ENCODE peak calls at places on chromosomes 4 and X, in five cellular contexts. One of them, this sample, is unnamed.

GRCh38 chr4:20356565-20356964 is 104.9 kb downstream of the SLIT2 start:
- DNase-seq in fibroblast of lung: peak; percentile 45
- DNase-seq in WERI-Rb-1: peak; percentile 39
- DNase-seq in AG10803: no peak
- DNase-seq in HFFc6: no peak
- DNase-seq in this sample: no peak

GRCh38 chrX:111519215-111519614 is 7.8 kb downstream of the SERTM2 start:
- DNase-seq in fibroblast of lung: peak; percentile 80
- DNase-seq in WERI-Rb-1: peak; percentile 9
- DNase-seq in AG10803: peak; percentile 1
- DNase-seq in HFFc6: no peak
- DNase-seq in this sample: no peak

GRCh38 chrX:153733651-153734240 is 9.1 kb downstream of the ABCD1 start:
- DNase-seq in fibroblast of lung: no peak
- DNase-seq in WERI-Rb-1: no peak
- DNase-seq in AG10803: no peak
- DNase-seq in HFFc6: no peak
- DNase-seq in this sample: no peak

GRCh38 chr4:99564921-99565320 is 1.1 kb upstream of the TRMT10A start:
- DNase-seq in fibroblast of lung: no peak
- DNase-seq in WERI-Rb-1: peak; percentile 21
- DNase-seq in AG10803: no peak
- DNase-seq in HFFc6: no peak
- DNase-seq in this sample: no peak

GRCh38 chrX:95058815-95059214 is 1384.8 kb downstream of the FAM133A start:
- DNase-seq in fibroblast of lung: peak; percentile 89
- DNase-seq in WERI-Rb-1: no peak
- DNase-seq in AG10803: peak; percentile 76
- DNase-seq in HFFc6: peak; percentile 83
- DNase-seq in this sample: no peak

GRCh38 chr4:138636791-138637190 is 378.8 kb upstream of the NOCT start:
- DNase-seq in fibroblast of lung: no peak
- DNase-seq in WERI-Rb-1: no peak
- DNase-seq in AG10803: no peak
- DNase-seq in HFFc6: no peak
- DNase-seq in this sample: no peak

GRCh38 chr4:51835079-51835478 is 7.9 kb upstream of the DCUN1D4 start:
- DNase-seq in fibroblast of lung: no peak
- DNase-seq in WERI-Rb-1: no peak
- DNase-seq in AG10803: no peak
- DNase-seq in HFFc6: no peak
- DNase-seq in this sample: no peak

GRCh38 chr4:130183096-130183495 is 1087.1 kb downstream of the C4orf33 start:
- DNase-seq in fibroblast of lung: peak; percentile 1
- DNase-seq in WERI-Rb-1: no peak
- DNase-seq in AG10803: no peak
- DNase-seq in HFFc6: peak; percentile 12
- DNase-seq in this sample: no peak

GRCh38 chr4:42205551-42205950 is 53.1 kb upstream of the BEND4 start:
- DNase-seq in fibroblast of lung: no peak
- DNase-seq in WERI-Rb-1: no peak
- DNase-seq in AG10803: no peak
- DNase-seq in HFFc6: no peak
- DNase-seq in this sample: no peak

GRCh38 chr4:16685536-16685935 is 212.9 kb downstream of the LDB2 start:
- DNase-seq in fibroblast of lung: peak; percentile 83
- DNase-seq in WERI-Rb-1: no peak
- DNase-seq in AG10803: peak; percentile 73
- DNase-seq in HFFc6: peak; percentile 94
- DNase-seq in this sample: no peak

GRCh38 chrX:150547511-150548115 is 20.8 kb upstream of the MTM1 start:
- DNase-seq in fibroblast of lung: peak; percentile 57
- DNase-seq in WERI-Rb-1: peak; percentile 52
- DNase-seq in AG10803: peak; percentile 38
- DNase-seq in HFFc6: peak; percentile 2
- DNase-seq in this sample: peak; percentile 50

GRCh38 chrX:41381685-41382084 is 47.7 kb downstream of the DDX3X start:
- DNase-seq in fibroblast of lung: peak; percentile 69
- DNase-seq in WERI-Rb-1: no peak
- DNase-seq in AG10803: peak; percentile 54
- DNase-seq in HFFc6: peak; percentile 64
- DNase-seq in this sample: peak; percentile 82

DNA sequence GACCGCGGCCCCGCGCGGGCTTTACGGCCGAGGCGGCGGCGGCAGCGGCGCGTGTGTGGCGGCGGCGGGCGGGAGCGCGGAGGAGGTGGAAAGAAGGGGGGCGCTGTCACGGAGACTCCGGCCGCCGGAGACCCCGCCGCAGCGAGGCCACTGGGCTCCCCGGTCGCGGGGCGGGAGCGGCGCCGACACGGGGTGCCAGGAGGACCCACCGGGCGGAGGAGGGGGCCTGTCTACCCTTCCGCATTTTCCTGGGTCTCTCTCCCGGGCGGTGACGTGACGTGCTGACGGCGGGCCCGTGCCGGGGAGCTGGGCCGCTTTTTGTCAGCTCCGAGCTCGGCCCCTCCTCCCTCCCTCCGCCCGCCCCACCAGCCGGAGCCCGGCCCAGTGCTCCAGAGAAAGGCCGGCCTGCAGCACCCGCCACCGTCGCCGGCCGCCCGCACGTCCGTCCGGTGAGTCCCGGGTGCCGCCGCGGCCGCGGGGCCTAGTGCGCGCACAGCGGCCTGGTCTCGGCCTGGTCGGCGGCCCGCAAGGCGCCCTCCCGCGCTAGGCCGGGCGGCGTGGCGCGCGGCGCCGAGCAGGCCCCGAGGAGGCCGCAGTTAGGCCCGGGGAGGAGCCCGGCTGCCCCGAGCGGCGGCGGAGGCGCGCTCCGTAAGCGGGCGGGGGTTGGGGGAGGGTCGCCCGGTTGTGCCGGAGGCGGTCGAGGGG is at the start of gene ZFX:
- DNase-seq in fibroblast of lung: peak; percentile 76
- DNase-seq in WERI-Rb-1: peak; percentile 73
- DNase-seq in AG10803: peak; percentile 70
- DNase-seq in HFFc6: peak; percentile 39
- DNase-seq in this sample: peak; percentile 75
- TF ChIP-seq CTCF in fibroblast of lung: no peak
- TF ChIP-seq CTCF in WERI-Rb-1: no peak
- TF ChIP-seq CTCF in AG10803: no peak
- TF ChIP-seq CTCF in HFFc6: no peak
- TF ChIP-seq CTCF in this sample: no peak

DNA sequence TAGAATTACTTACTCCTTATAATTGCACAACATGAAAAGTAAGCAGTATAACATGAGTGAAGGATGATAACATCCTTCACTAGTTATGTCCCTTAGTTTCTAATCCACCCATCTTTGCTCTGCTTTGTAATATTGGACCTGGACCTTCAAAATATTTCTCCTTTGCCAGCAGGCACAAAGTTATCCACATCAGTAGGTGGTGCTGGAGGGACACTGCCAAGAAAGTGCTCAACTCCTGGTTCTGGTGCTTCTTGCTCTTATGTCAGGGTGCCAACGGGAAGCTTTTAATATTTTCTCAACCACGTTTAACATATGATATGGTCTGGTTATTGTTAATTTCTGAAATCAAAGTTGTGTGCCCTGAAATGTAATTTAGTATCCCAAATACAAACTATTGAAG is 49.1 kb downstream of the TMEM165 start:
- DNase-seq in fibroblast of lung: peak; percentile 49
- DNase-seq in WERI-Rb-1: no peak
- DNase-seq in AG10803: peak; percentile 59
- DNase-seq in HFFc6: peak; percentile 56
- DNase-seq in this sample: no peak
- TF ChIP-seq CTCF in fibroblast of lung: peak; percentile 39
- TF ChIP-seq CTCF in WERI-Rb-1: peak; percentile 43
- TF ChIP-seq CTCF in AG10803: peak; percentile 57
- TF ChIP-seq CTCF in HFFc6: peak; percentile 69
- TF ChIP-seq CTCF in this sample: no peak

GRCh38 chr4:49032440-49033161 is 46.5 kb downstream of the CWH43 start:
- DNase-seq in fibroblast of lung: no peak
- DNase-seq in WERI-Rb-1: peak; percentile 34
- DNase-seq in AG10803: peak; percentile 11
- DNase-seq in HFFc6: no peak
- DNase-seq in this sample: no peak
- TF ChIP-seq CTCF in fibroblast of lung: peak; percentile 45
- TF ChIP-seq CTCF in WERI-Rb-1: peak; percentile 81
- TF ChIP-seq CTCF in AG10803: peak; percentile 61
- TF ChIP-seq CTCF in HFFc6: peak; percentile 77
- TF ChIP-seq CTCF in this sample: no peak

DNA sequence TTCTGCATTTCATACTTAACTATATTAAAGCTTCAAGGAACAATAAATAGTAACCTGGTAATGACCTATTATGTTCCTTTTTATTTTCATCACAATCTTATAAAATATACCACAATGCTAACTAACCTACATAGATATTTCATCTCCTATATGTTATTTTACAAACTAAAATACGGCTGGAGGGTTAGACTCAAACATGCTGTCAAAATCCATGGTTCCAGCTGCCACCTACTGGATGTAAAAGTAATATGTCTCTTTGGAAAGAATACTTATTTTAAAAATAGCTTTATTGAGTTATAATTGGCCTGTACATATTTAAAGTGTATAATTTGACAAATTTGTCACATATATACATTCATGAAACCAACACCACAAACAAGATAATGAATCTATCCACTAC is 15.0 kb downstream of the RGN start:
- DNase-seq in fibroblast of lung: peak; percentile 24
- DNase-seq in WERI-Rb-1: peak; percentile 12
- DNase-seq in AG10803: peak; percentile 31
- DNase-seq in HFFc6: peak; percentile 17
- DNase-seq in this sample: no peak
- TF ChIP-seq CTCF in fibroblast of lung: peak; percentile 24
- TF ChIP-seq CTCF in WERI-Rb-1: no peak
- TF ChIP-seq CTCF in AG10803: peak; percentile 49
- TF ChIP-seq CTCF in HFFc6: peak; percentile 73
- TF ChIP-seq CTCF in this sample: peak; percentile 29

DNA sequence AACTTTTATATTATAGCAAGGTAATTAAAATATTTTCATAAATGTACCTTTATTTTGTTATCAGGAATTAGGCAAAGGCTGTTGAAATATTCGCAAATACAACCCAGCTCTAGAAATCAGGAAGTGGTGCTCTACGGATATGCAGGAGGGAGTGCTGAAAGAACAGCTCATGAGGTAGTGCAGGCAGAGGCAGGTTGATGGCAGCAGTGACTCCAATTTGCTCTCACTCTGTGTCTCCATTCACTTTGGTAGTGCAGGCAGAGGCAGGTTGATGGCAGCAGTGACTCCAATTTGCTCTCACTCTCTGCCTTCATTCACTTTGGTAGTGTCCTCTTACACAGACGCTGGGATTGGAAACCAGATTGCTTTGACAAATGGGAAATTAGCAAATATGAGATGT is 277.9 kb downstream of the TRIML1 start:
- DNase-seq in fibroblast of lung: no peak
- DNase-seq in WERI-Rb-1: no peak
- DNase-seq in AG10803: no peak
- DNase-seq in HFFc6: no peak
- DNase-seq in this sample: no peak
- TF ChIP-seq CTCF in fibroblast of lung: no peak
- TF ChIP-seq CTCF in WERI-Rb-1: no peak
- TF ChIP-seq CTCF in AG10803: no peak
- TF ChIP-seq CTCF in HFFc6: no peak
- TF ChIP-seq CTCF in this sample: no peak

DNA sequence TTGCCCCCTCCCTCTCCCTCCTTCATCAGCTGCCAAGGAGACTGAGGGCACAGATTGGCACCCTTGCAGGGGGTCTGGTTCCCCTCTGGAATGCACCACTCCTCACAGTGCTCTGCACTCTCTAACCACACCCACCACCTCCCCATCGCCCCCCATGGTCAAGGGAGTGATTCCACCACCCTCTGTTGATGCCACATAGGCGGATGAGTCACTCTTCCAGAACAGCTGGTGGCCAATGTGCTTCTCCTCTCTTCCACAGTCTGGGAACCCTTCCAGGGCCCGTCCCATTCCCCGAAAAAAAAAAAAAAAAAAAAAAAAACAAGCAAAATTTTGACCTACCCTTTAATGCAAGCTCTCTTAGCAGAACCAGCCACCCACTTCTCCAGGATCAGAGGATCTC is 341.3 kb upstream of the KLF3 start:
- DNase-seq in fibroblast of lung: peak; percentile 88
- DNase-seq in WERI-Rb-1: no peak
- DNase-seq in AG10803: peak; percentile 80
- DNase-seq in HFFc6: peak; percentile 69
- DNase-seq in this sample: no peak
- TF ChIP-seq CTCF in fibroblast of lung: no peak
- TF ChIP-seq CTCF in WERI-Rb-1: no peak
- TF ChIP-seq CTCF in AG10803: peak; percentile 1
- TF ChIP-seq CTCF in HFFc6: no peak
- TF ChIP-seq CTCF in this sample: no peak

This sample was measured in CD14-positive monocyte.